ENCODE peak calls at places on chromosome 6, in ten cellular contexts. S, V, X, F, U, G, L, O, H and Y are unnamed samples.

GRCh38 chr6:125749864-125750691 is 646 bp downstream of the HEY2 start:
- DNase-seq in S (peak), V (no peak), X (no peak), F (no peak), U (no peak), G (no peak), L (no peak), O (no peak), H (no peak), Y (no peak)

GRCh38 chr6:11066505-11067347 is 22.6 kb upstream of the ELOVL2 start:
- DNase-seq in S (no peak), V (no peak), X (no peak), F (no peak), U (no peak), G (no peak), L (no peak), O (no peak), H (no peak), Y (no peak)

GRCh38 chr6:2854394-2854982 is 12.8 kb upstream of the SERPINB1 start:
- DNase-seq in S (no peak), V (no peak), X (no peak), F (no peak), U (no peak), G (no peak), L (no peak), O (no peak), H (no peak), Y (peak)

GRCh38 chr6:137707590-137708360 is 159.3 kb upstream of the TNFAIP3 start:
- DNase-seq in S (peak), V (peak), X (peak), F (peak), U (no peak), G (peak), L (no peak), O (peak), H (peak), Y (no peak)

GRCh38 chr6:42407379-42407778 is 44.3 kb downstream of the TRERF1 start:
- DNase-seq in S (no peak), V (no peak), X (no peak), F (no peak), U (no peak), G (no peak), L (no peak), O (no peak), H (peak), Y (no peak)

GRCh38 chr6:17831135-17831534 is 124.4 kb upstream of the NUP153 start:
- DNase-seq in S (no peak), V (no peak), X (no peak), F (no peak), U (no peak), G (no peak), L (no peak), O (no peak), H (no peak), Y (no peak)

GRCh38 chr6:16676978-16677377 is 84.3 kb downstream of the ATXN1 start:
- DNase-seq in S (no peak), V (peak), X (no peak), F (no peak), U (no peak), G (no peak), L (no peak), O (no peak), H (no peak), Y (no peak)

GRCh38 chr6:20377623-20378265 is 23.9 kb upstream of the E2F3 start:
- DNase-seq in S (no peak), V (no peak), X (no peak), F (no peak), U (no peak), G (no peak), L (no peak), O (no peak), H (no peak), Y (no peak)

GRCh38 chr6:106027760-106028159 is 58.4 kb upstream of the PRDM1 start:
- DNase-seq in S (no peak), V (no peak), X (no peak), F (no peak), U (peak), G (no peak), L (no peak), O (no peak), H (no peak), Y (no peak)

GRCh38 chr6:142566628-142567396 is 265.0 kb downstream of the ADGRG6 start:
- DNase-seq in S (peak), V (peak), X (peak), F (no peak), U (peak), G (peak), L (no peak), O (no peak), H (peak), Y (no peak)

GRCh38 chr6:69631552-69632346 is 165.1 kb downstream of the LMBRD1 start:
- DNase-seq in S (no peak), V (no peak), X (no peak), F (no peak), U (no peak), G (no peak), L (no peak), O (no peak), H (no peak), Y (no peak)

GRCh38 chr6:106858653-106859092 is 115.9 kb downstream of the CD24 start:
- DNase-seq in S (peak), V (peak), X (no peak), F (no peak), U (no peak), G (no peak), L (no peak), O (no peak), H (no peak), Y (peak)

GRCh38 chr6:74070091-74070490 is 374.1 kb downstream of the CD109 start:
- DNase-seq in S (no peak), V (no peak), X (no peak), F (no peak), U (no peak), G (no peak), L (no peak), O (no peak), H (no peak), Y (no peak)

GRCh38 chr6:17633465-17634188 is 33.5 kb downstream of the FAM8A1 start:
- DNase-seq in S (no peak), V (no peak), X (no peak), F (no peak), U (no peak), G (no peak), L (no peak), O (no peak), H (no peak), Y (no peak)

GRCh38 chr6:39812496-39812852 is 20.3 kb downstream of the DAAM2 start:
- DNase-seq in S (no peak), V (no peak), X (no peak), F (no peak), U (no peak), G (no peak), L (no peak), O (no peak), H (no peak), Y (no peak)

GRCh38 chr6:39821739-39822532 is 29.8 kb downstream of the DAAM2 start:
- DNase-seq in S (no peak), V (no peak), X (no peak), F (peak), U (no peak), G (no peak), L (no peak), O (peak), H (no peak), Y (no peak)

GRCh38 chr6:4778086-4778485 is 1.9 kb downstream of the CDYL start:
- DNase-seq in S (no peak), V (peak), X (no peak), F (no peak), U (no peak), G (no peak), L (no peak), O (no peak), H (no peak), Y (no peak)

GRCh38 chr6:128158496-128158895 is 257.6 kb upstream of the THEMIS start:
- DNase-seq in S (no peak), V (no peak), X (no peak), F (no peak), U (no peak), G (no peak), L (no peak), O (no peak), H (no peak), Y (no peak)

GRCh38 chr6:169244684-169245383 is 8.8 kb downstream of the THBS2 start:
- DNase-seq in S (no peak), V (no peak), X (no peak), F (no peak), U (no peak), G (no peak), L (no peak), O (no peak), H (no peak), Y (no peak)

GRCh38 chr6:9532621-9533557 is 882.0 kb downstream of the TFAP2A start:
- DNase-seq in S (no peak), V (peak), X (no peak), F (no peak), U (no peak), G (no peak), L (no peak), O (no peak), H (no peak), Y (no peak)

GRCh38 chr6:168102093-168102985 is 23.3 kb upstream of the FRMD1 start:
- DNase-seq in S (peak), V (no peak), X (peak), F (no peak), U (no peak), G (no peak), L (no peak), O (no peak), H (no peak), Y (no peak)

GRCh38 chr6:157524735-157525134 is 143.7 kb downstream of the ZDHHC14 start:
- DNase-seq in S (no peak), V (no peak), X (no peak), F (no peak), U (no peak), G (no peak), L (no peak), O (no peak), H (no peak), Y (no peak)

GRCh38 chr6:118509009-118509617 is 39.0 kb upstream of the PLN start:
- DNase-seq in S (no peak), V (peak), X (no peak), F (no peak), U (no peak), G (peak), L (no peak), O (no peak), H (peak), Y (no peak)

GRCh38 chr6:164928366-164929154 is 380.8 kb downstream of the C6orf118 start:
- DNase-seq in S (no peak), V (no peak), X (no peak), F (no peak), U (no peak), G (no peak), L (no peak), O (no peak), H (no peak), Y (no peak)

GRCh38 chr6:113645576-113645970 is 211.6 kb upstream of the MARCKS start:
- DNase-seq in S (peak), V (peak), X (no peak), F (no peak), U (no peak), G (peak), L (no peak), O (no peak), H (no peak), Y (no peak)

GRCh38 chr6:109237082-109237985 is 142.0 kb downstream of the CEP57L1 start:
- DNase-seq in S (no peak), V (no peak), X (no peak), F (no peak), U (no peak), G (no peak), L (no peak), O (no peak), H (peak), Y (no peak)

GRCh38 chr6:135833806-135834205 is 17.7 kb upstream of the PDE7B start:
- DNase-seq in S (no peak), V (no peak), X (no peak), F (no peak), U (no peak), G (no peak), L (no peak), O (no peak), H (no peak), Y (no peak)

GRCh38 chr6:79627422-79627821 is 3.7 kb upstream of the SH3BGRL2 start:
- DNase-seq in S (no peak), V (no peak), X (no peak), F (no peak), U (no peak), G (no peak), L (no peak), O (no peak), H (no peak), Y (no peak)

GRCh38 chr6:155315516-155315871 is 1.2 kb upstream of the TFB1M start:
- DNase-seq in S (no peak), V (no peak), X (no peak), F (no peak), U (no peak), G (no peak), L (no peak), O (no peak), H (no peak), Y (no peak)
- TF ChIP-seq EP300 in S (no peak), V (no peak), X (no peak), F (no peak), U (no peak), G (no peak), L (no peak), O (no peak), H (no peak), Y (no peak)

DNA sequence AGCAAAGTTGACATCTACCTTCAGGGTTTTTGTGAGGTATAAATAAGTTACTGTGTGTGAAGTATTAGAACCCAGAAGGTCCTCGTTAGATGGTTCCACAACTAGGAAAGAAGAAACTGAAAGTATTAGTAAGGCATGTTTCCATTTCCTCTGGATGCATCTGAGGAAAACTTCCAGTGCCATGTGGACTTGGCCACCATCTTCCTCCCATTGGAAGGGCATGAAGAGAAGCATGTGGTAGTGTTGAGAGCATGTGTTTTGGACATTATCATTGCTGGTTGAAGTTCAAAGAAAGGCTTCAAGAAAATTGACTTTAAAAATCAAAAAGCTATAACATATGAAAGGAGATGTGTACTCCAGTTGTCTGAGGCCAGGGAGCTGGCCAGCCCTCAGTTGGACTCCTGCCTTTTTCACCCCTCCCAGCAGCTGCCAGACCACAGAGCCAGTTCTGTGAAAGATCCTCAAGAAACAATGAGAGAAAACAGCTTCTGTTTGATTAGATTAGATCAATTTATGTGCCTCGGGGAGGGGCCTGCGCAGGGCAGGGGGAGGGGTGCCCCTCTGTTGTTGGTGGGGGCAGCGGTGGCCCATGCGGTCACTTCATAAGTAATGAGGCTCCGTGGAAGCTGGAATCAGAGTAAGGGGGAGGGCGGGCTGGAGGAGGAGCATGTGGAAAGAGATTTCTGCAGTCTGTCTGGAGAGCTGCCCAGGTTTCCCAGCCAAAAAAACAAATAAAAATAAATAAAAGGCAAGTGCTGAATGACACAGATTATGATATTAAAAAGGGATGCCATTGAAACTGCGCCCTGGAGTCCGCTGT is 154.0 kb downstream of the JARID2 start:
- DNase-seq in S (peak), V (peak), X (peak), F (peak), U (no peak), G (peak), L (peak), O (peak), H (peak), Y (peak)
- H3K27ac ChIP-seq in S (peak), V (no peak), X (peak), F (no peak), U (no peak), G (peak), L (peak), O (peak), H (peak), Y (peak)

DNA sequence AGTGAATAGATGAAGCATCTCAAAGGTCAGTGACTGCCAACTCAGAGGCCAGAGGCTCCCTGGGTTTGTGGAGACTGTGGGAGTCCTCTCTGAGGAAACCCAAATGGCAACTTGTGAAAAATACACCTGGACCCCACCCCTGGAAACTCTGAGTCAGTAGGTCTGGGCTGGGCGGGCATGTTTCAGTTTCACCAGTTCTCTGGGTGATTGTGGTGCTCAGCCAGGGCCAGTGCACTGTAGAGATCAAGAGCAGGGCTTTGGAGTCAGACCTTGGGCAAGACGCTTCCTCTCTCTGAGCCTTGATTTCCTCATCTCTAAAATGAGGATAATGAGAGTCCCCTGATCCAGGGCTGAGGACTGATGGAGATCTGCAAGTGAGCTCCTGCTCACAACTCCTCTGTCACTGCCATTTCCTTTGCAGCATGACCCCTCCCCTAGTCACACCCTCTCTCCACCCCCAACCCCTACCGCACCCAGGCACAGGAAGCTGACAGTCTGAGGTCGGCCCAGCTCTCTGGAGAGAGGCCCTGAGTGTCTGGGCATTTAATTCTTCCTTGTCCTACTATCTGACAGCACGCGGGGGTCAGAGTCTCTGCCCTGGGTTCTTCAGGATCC is 5.1 kb downstream of the DEF6 start:
- DNase-seq in S (peak), V (no peak), X (peak), F (no peak), U (peak), G (no peak), L (no peak), O (peak), H (peak), Y (no peak)
- TF ChIP-seq POLR2A in S (peak), V (no peak), X (no peak), F (no peak), U (no peak), G (no peak), L (no peak), O (no peak), H (peak), Y (no peak)

GRCh38 chr6:160071805-160072687 is 49.6 kb upstream of the SLC22A1 start:
- DNase-seq in S (no peak), V (peak), X (no peak), F (no peak), U (peak), G (no peak), L (no peak), O (no peak), H (no peak), Y (no peak)
- TF ChIP-seq EP300 in S (no peak), V (no peak), X (no peak), F (no peak), U (no peak), G (no peak), L (no peak), O (no peak), H (no peak), Y (no peak)

GRCh38 chr6:77624468-77624867 is 28.4 kb upstream of the MEI4 start:
- DNase-seq in S (no peak), V (no peak), X (no peak), F (no peak), U (no peak), G (no peak), L (no peak), O (no peak), H (no peak), Y (no peak)

GRCh38 chr6:77620290-77620882 is 32.5 kb upstream of the MEI4 start:
- DNase-seq in S (no peak), V (peak), X (peak), F (no peak), U (no peak), G (peak), L (no peak), O (no peak), H (no peak), Y (no peak)

GRCh38 chr6:77619114-77619513 is 33.7 kb upstream of the MEI4 start:
- DNase-seq in S (no peak), V (no peak), X (no peak), F (no peak), U (no peak), G (no peak), L (no peak), O (no peak), H (no peak), Y (no peak)
- H3K27ac ChIP-seq in S (no peak), V (no peak), X (no peak), F (no peak), U (no peak), G (no peak), L (no peak), O (no peak), H (no peak), Y (no peak)

GRCh38 chr6:27500177-27500576 is 27.3 kb upstream of the ZNF184 start:
- DNase-seq in S (no peak), V (no peak), X (no peak), F (no peak), U (no peak), G (no peak), L (no peak), O (no peak), H (no peak), Y (no peak)

GRCh38 chr6:27501187-27501586 is 28.3 kb upstream of the ZNF184 start:
- DNase-seq in S (no peak), V (no peak), X (no peak), F (no peak), U (no peak), G (no peak), L (no peak), O (no peak), H (no peak), Y (no peak)

GRCh38 chr6:27505209-27506027 is 32.5 kb upstream of the ZNF184 start:
- DNase-seq in S (peak), V (peak), X (no peak), F (peak), U (peak), G (peak), L (no peak), O (peak), H (peak), Y (no peak)

GRCh38 chr6:27502508-27503435 is 29.9 kb upstream of the ZNF184 start:
- DNase-seq in S (peak), V (peak), X (peak), F (peak), U (peak), G (peak), L (no peak), O (no peak), H (peak), Y (no peak)

GRCh38 chr6:27503436-27504030 is 30.6 kb upstream of the ZNF184 start:
- DNase-seq in S (peak), V (peak), X (peak), F (peak), U (peak), G (peak), L (no peak), O (peak), H (peak), Y (no peak)
- TF ChIP-seq POLR2A in S (no peak), V (no peak), X (no peak), F (no peak), U (no peak), G (no peak), L (no peak), O (no peak), H (no peak), Y (no peak)

GRCh38 chr6:15461127-15461944 is 201.5 kb downstream of the DTNBP1 start:
- DNase-seq in S (no peak), V (no peak), X (no peak), F (no peak), U (no peak), G (no peak), L (no peak), O (no peak), H (no peak), Y (no peak)
- TF ChIP-seq EP300 in S (no peak), V (no peak), X (no peak), F (no peak), U (no peak), G (no peak), L (no peak), O (no peak), H (no peak), Y (no peak)

GRCh38 chr6:38281131-38281530 is 358.6 kb downstream of the BTBD9 start:
- DNase-seq in S (no peak), V (no peak), X (no peak), F (no peak), U (no peak), G (no peak), L (no peak), O (no peak), H (no peak), Y (no peak)
- H3K27ac ChIP-seq in S (no peak), V (no peak), X (no peak), F (no peak), U (no peak), G (no peak), L (no peak), O (no peak), H (no peak), Y (no peak)